ENCODE peak calls at places on chromosomes 1 and 21, in five cellular contexts. G is IMR-90, X is uterus, P is bronchial epithelial cell, N is spleen. D is an unnamed sample. For H3K36me3, the result is how much of the 10 kb centered on the place peaks cover.

GRCh38 chr1:99641558-99641957 is 4.4 kb upstream of the PALMD start:
- DNase-seq in N (no peak), P (no peak), X (no peak), G (no peak), D (no peak)

GRCh38 chr1:152442291-152442690 is 28.2 kb upstream of the CRNN start:
- DNase-seq in P (no peak), X (no peak), G (no peak), N (no peak), D (no peak)

GRCh38 chr1:233500111-233500510 is 113.8 kb upstream of the KCNK1 start:
- DNase-seq in P (no peak), X (no peak), N (no peak), G (no peak), D (no peak)

GRCh38 chr1:12095822-12096263 is 32.7 kb downstream of the TNFRSF8 start:
- DNase-seq in X (no peak), P (peak), N (peak), G (peak), D (no peak)

GRCh38 chr1:192978195-192978710 is 80.9 kb downstream of the UCHL5 start:
- DNase-seq in P (no peak), G (no peak), N (no peak), X (no peak), D (no peak)

GRCh38 chr1:114368560-114369255 is 142.3 kb downstream of the TRIM33 start:
- DNase-seq in X (no peak), P (no peak), G (no peak), N (no peak), D (no peak)

GRCh38 chr1:111234866-111235265 is 7.4 kb downstream of the CHI3L2 start:
- DNase-seq in N (no peak), X (no peak), G (peak), P (peak), D (no peak)

GRCh38 chr1:45604239-45604638 is 19.6 kb downstream of the CCDC17 start:
- DNase-seq in N (no peak), G (no peak), P (no peak), X (no peak), D (no peak)

GRCh38 chr1:22184454-22184853 is 41.6 kb upstream of the WNT4 start:
- DNase-seq in G (no peak), N (no peak), P (no peak), X (no peak), D (no peak)

GRCh38 chr1:4270651-4271337 is 370.7 kb upstream of the C1orf174 start:
- DNase-seq in P (no peak), N (no peak), G (no peak), X (no peak), D (no peak)

GRCh38 chr1:215523128-215523861 is 43.8 kb upstream of the KCTD3 start:
- DNase-seq in G (peak), X (no peak), N (no peak), P (peak), D (no peak)

GRCh38 chr21:31660134-31660565 is 657 bp downstream of the SOD1 start:
- DNase-seq in P (peak), G (no peak), X (peak), N (no peak), D (peak)

GRCh38 chr1:190858140-190858539 is 380.5 kb upstream of the BRINP3 start:
- DNase-seq in G (no peak), P (no peak), N (no peak), X (no peak), D (no peak)

GRCh38 chr1:228445524-228445866 is 28.8 kb upstream of the TRIM17 start:
- DNase-seq in G (no peak), P (no peak), X (no peak), N (no peak), D (no peak)

GRCh38 chr1:17527036-17527914 is 12.2 kb upstream of the ARHGEF10L start:
- DNase-seq in G (peak), P (no peak), N (no peak), X (peak), D (no peak)

GRCh38 chr1:68229927-68230812 is 2.2 kb downstream of the WLS start:
- DNase-seq in X (no peak), G (peak), P (no peak), N (no peak), D (no peak)

GRCh38 chr1:230342019-230342418 is 84.1 kb downstream of the PGBD5 start:
- DNase-seq in G (no peak), P (no peak), X (no peak), N (no peak), D (no peak)

GRCh38 chr1:114956570-114956969 is 73.1 kb upstream of the TSHB start:
- DNase-seq in N (no peak), G (no peak), X (no peak), P (peak), D (no peak)

GRCh38 chr1:66682106-66682505 is 70.2 kb upstream of the DYNLT5 start:
- DNase-seq in N (no peak), X (no peak), P (no peak), G (no peak), D (no peak)

GRCh38 chr1:25246600-25247023 is 642 bp downstream of the RSRP1 start:
- DNase-seq in X (no peak), N (peak), P (no peak), G (no peak), D (no peak)

GRCh38 chr21:32604484-32604883 is 7.7 kb downstream of the CFAP298 start:
- DNase-seq in N (peak), P (no peak), X (no peak), G (no peak), D (no peak)

GRCh38 chr1:8318436-8318835 is 522 bp downstream of the SLC45A1 start:
- DNase-seq in X (no peak), P (no peak), G (no peak), N (no peak), D (no peak)

GRCh38 chr1:235730007-235730406 is 80.4 kb upstream of the GNG4 start:
- DNase-seq in N (no peak), X (no peak), P (no peak), G (no peak), D (no peak)
- H3K36me3 ChIP-seq in N (half or more), X (under half), P (under half), G (under half), D (under half)

GRCh38 chr1:206556748-206557635 is 49.7 kb downstream of the RASSF5 start:
- DNase-seq in G (peak), P (no peak), N (peak), X (peak), D (peak)
- TF ChIP-seq CTCF in G (no peak), P (no peak), N (no peak), X (no peak), D (no peak)

GRCh38 chr1:145942405-145942804 is 15.1 kb upstream of the RBM8A start:
- DNase-seq in X (no peak), P (no peak), N (no peak), G (no peak), D (no peak)
- H3K36me3 ChIP-seq in X (under half), P (under half), N (half or more), G (under half), D (under half)

GRCh38 chr1:203349166-203349565 is 1.8 kb downstream of the FMOD start:
- DNase-seq in G (no peak), P (no peak), N (no peak), X (no peak), D (no peak)

GRCh38 chr1:203349757-203350522 is 982 bp downstream of the FMOD start:
- DNase-seq in G (no peak), N (no peak), X (no peak), P (no peak), D (no peak)

GRCh38 chr1:203343956-203344355 is 7.0 kb downstream of the FMOD start:
- DNase-seq in X (no peak), P (no peak), N (no peak), G (no peak), D (no peak)

GRCh38 chr1:203346755-203347102 is 4.2 kb downstream of the FMOD start:
- DNase-seq in P (no peak), X (no peak), N (no peak), G (no peak), D (no peak)

DNA sequence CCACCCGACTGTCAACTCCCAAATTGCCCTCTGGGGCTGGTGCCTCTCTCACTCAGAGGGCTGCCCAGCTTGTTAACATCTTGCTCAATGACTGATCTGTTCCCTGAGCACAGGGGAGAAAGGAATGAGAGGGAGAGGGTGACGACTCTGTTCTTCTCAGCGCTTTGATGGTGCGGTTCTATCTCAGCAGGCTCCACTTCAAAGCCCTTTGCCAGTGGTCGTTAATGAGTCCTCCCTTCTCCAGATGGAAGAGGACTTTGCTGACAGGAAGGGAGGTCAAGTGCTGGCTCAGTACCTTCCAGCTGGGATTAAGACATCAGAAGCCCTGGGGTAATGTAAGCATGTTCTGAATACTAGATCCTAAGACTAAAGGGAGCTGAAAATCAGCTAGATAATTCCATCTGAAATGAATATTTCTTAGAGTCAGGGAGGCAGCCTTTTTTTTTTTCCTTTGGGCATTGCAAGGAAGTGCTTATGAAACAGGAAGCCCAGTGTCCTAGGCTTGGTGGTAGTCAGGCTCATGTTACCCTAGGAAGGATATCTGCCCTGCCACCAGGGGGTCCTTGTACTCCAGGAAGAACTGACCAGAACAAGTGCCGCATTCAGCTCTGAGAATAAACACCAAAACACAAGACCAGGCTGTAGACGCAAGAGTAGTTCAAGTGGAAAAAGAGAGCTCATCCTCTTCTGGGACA is 4.7 kb downstream of the FMOD start:
- DNase-seq in G (no peak), P (no peak), N (no peak), X (peak), D (no peak)
- TF ChIP-seq CTCF in G (no peak), P (no peak), N (no peak), X (no peak), D (no peak)

D was measured in Peyer's patch.